ENCODE peak calls at places on chromosomes 4 and X, in eight cellular contexts. Y is fibroblast of lung; I is esophagus squamous epithelium; L is heart right ventricle; F is lung; Q is neural progenitor cell; D is H9; P is naive thymus-derived CD4-positive, alpha-beta T cell. C is an unnamed sample.
A peak's percentile ranks its signal among the peaks of the same experiment; 100 is the strongest.

GRCh38 chr4:184450045-184450444 is 24.3 kb downstream of the IRF2 start:
- DNase-seq in Y (peak; percentile 87), I (no peak), L (no peak), F (no peak), Q (no peak), D (no peak), P (no peak), C (no peak)

GRCh38 chrX:108001218-108001814 is 19.1 kb upstream of the TEX13B start:
- DNase-seq in Y (peak; percentile 58), I (no peak), L (no peak), F (no peak), Q (peak; percentile 50), D (no peak), P (no peak), C (no peak)

GRCh38 chr4:102527695-102528094 is 26.5 kb downstream of the NFKB1 start:
- DNase-seq in Y (no peak), I (no peak), L (no peak), F (no peak), Q (no peak), D (no peak), P (no peak), C (no peak)

GRCh38 chr4:176277162-176277904 is 8.3 kb upstream of the ASB5 start:
- DNase-seq in Y (peak; percentile 81), I (no peak), L (peak; percentile 51), F (peak; percentile 35), Q (peak; percentile 75), D (peak; percentile 66), P (no peak), C (peak; percentile 34)

GRCh38 chr4:40099010-40099409 is 42.4 kb downstream of the N4BP2 start:
- DNase-seq in Y (no peak), I (no peak), L (no peak), F (no peak), Q (no peak), D (no peak), P (no peak), C (no peak)

GRCh38 chr4:73028621-73029020 is 40.9 kb downstream of the COX18 start:
- DNase-seq in Y (no peak), I (no peak), L (no peak), F (no peak), Q (no peak), D (no peak), P (no peak), C (no peak)

GRCh38 chrX:47649781-47650163 is 591 bp downstream of the ELK1 start:
- DNase-seq in Y (no peak), I (no peak), L (no peak), F (no peak), Q (no peak), D (no peak), P (no peak), C (no peak)

GRCh38 chr4:123020285-123020684 is 97.9 kb upstream of the NUDT6 start:
- DNase-seq in Y (no peak), I (no peak), L (no peak), F (no peak), Q (no peak), D (no peak), P (no peak), C (no peak)

GRCh38 chrX:132618810-132619209 is 130.0 kb upstream of the MBNL3 start:
- DNase-seq in Y (no peak), I (no peak), L (no peak), F (no peak), Q (no peak), D (no peak), P (no peak), C (no peak)

GRCh38 chr4:76624271-76624681 is 189.2 kb downstream of the SHROOM3 start:
- DNase-seq in Y (peak; percentile 91), I (no peak), L (peak; percentile 46), F (peak; percentile 37), Q (peak; percentile 16), D (peak; percentile 46), P (no peak), C (no peak)

DNA sequence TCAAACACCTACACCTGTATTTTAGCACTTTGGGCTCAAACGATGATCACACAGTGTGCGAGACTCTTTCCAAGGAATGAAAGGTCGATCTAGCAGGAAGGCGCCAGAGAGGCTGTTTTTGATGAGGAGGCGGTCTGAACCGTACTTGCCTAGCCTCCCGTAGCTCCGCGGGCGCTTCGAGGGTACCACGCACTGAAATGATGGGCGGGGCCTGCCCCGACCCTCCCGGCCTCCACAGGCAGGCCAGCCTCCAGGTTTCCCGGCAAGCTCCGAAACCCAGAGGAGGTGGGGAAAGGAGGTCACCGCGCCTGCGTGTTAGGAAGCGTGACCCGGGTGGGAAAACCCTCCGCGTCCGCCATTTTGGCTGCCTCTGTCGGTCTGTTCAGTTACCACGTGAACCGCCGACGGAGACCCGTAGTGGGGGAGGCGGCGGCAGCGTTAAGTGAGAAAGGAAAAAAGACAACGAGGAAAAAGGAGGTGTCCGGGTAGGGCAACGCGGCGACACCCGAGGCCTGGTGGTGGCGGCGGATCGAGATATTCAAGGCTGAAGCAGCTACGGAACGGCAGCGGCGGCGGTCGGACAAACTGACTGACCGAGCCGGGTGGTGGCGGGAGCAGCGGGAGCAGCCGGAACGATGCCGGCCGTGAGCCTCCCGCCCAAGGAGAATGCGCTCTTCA is at the start of gene NAA15:
- DNase-seq in Y (peak; percentile 98), I (peak; percentile 84), L (peak; percentile 98), F (peak; percentile 98), Q (peak; percentile 99), D (peak; percentile 99), P (peak; percentile 88), C (peak; percentile 98)
- H3K4me1 ChIP-seq in Y (peaks cover 18% of the 10 kb centered on the region), I (peaks cover 80% of the 10 kb centered on the region), L (peaks cover 48% of the 10 kb centered on the region), F (peaks cover 4% of the 10 kb centered on the region), Q (peaks cover 18% of the 10 kb centered on the region), D (peaks cover under 1% of the 10 kb centered on the region), P (peaks cover 28% of the 10 kb centered on the region), C (no peaks in the 10 kb centered on the region)

GRCh38 chr4:182828678-182829025 is 88.5 kb downstream of the DCTD start:
- DNase-seq in Y (no peak), I (no peak), L (no peak), F (no peak), Q (peak; percentile 48), D (no peak), P (no peak), C (no peak)

GRCh38 chr4:182827166-182827565 is 90.0 kb downstream of the DCTD start:
- DNase-seq in Y (no peak), I (no peak), L (no peak), F (no peak), Q (no peak), D (no peak), P (no peak), C (no peak)

GRCh38 chr4:182831376-182831775 is 85.8 kb downstream of the DCTD start:
- DNase-seq in Y (no peak), I (no peak), L (no peak), F (no peak), Q (no peak), D (no peak), P (no peak), C (no peak)

GRCh38 chr4:182827981-182828677 is 89.1 kb downstream of the DCTD start:
- DNase-seq in Y (no peak), I (no peak), L (no peak), F (no peak), Q (peak; percentile 70), D (no peak), P (no peak), C (no peak)

DNA sequence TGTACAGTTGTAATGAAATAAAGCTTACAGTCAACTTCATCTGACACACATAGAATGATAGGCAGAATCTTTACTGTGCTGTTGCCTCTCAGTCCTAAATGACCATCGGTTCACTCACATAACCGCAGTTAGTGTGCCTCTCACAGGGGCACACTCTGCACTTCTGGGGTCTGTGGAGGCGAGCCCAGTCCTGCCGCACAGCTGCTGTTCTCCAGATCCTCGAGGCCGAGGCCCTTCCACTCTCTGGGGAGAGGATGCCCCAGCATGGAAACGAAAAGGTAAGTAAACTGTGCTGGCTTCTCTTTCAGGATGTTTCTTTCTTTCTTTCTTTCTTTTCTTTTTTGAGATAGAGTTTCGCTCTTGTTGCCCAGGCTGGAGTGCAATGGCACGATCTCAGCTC is 88.0 kb downstream of the DCTD start:
- DNase-seq in Y (no peak), I (no peak), L (no peak), F (no peak), Q (no peak), D (no peak), P (no peak), C (no peak)
- H3K4me1 ChIP-seq in Y (no peaks in the 10 kb centered on the region), I (peaks cover 11% of the 10 kb centered on the region), L (no peaks in the 10 kb centered on the region), F (no peaks in the 10 kb centered on the region), Q (peaks cover 27% of the 10 kb centered on the region), D (no peaks in the 10 kb centered on the region), P (peaks cover 5% of the 10 kb centered on the region), C (no peaks in the 10 kb centered on the region)

GRCh38 chr4:5052424-5052702 is 1.1 kb downstream of the STK32B start:
- DNase-seq in Y (no peak), I (no peak), L (no peak), F (no peak), Q (no peak), D (no peak), P (no peak), C (no peak)

GRCh38 chr4:5052726-5053425 is 1.6 kb downstream of the STK32B start:
- DNase-seq in Y (no peak), I (no peak), L (no peak), F (no peak), Q (no peak), D (no peak), P (no peak), C (no peak)

GRCh38 chr4:5050520-5050955 is 742 bp upstream of the STK32B start:
- DNase-seq in Y (peak; percentile 76), I (no peak), L (peak; percentile 66), F (peak; percentile 57), Q (peak; percentile 91), D (peak; percentile 87), P (no peak), C (peak; percentile 56)

GRCh38 chr4:5051692-5052423 is 578 bp downstream of the STK32B start:
- DNase-seq in Y (no peak), I (no peak), L (no peak), F (no peak), Q (peak; percentile 56), D (peak; percentile 56), P (no peak), C (no peak)

DNA sequence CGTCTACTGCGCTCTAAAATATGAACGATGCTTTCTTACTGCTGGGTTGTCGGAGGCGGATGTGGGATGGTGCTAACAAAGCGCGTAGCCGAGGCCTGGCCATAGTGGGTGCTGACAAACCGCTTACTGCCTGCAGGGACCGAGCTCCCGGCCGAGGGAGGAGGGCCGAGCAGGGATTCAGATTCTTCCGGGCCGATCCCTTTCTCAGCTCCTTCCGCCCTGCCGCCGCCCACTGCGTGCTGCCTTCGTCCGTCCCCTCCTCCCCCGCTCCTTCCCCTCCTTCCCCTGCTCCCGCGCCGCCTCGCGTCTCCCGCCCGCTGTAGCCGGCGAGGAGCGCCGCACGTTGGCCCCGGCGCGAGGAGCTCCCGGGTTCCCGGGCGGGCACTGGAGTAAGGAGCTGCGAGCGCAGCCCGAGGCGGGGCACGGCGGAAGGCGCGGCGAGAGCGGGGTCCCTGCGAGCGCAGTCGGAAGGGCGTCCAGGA is at the start of gene STK32B:
- DNase-seq in Y (peak; percentile 60), I (no peak), L (peak; percentile 56), F (no peak), Q (peak; percentile 88), D (peak; percentile 77), P (no peak), C (peak; percentile 43)
- H3K4me1 ChIP-seq in Y (peaks cover 2% of the 10 kb centered on the region), I (peaks cover 25% of the 10 kb centered on the region), L (peaks cover 17% of the 10 kb centered on the region), F (no peaks in the 10 kb centered on the region), Q (peaks cover 4% of the 10 kb centered on the region), D (no peaks in the 10 kb centered on the region), P (peaks cover 5% of the 10 kb centered on the region), C (no peaks in the 10 kb centered on the region)

DNA sequence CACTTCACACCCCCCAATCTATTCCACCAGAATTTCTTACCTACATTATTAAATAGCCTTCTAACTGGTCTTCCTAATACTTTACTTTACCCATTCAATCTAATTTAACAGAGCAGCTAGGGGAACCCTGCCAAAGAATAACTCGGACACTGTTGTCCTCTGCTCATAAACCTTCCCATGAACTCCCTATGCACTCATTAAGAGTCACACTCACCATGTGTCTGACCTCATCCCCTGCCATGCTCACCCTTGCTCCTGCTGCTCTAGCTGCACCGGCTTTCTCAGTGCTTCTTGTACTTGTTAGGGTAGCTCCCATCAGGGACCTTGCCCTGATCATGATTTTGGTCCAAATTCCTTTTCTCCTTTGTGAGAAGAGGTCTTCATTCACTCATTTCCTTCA is 54.6 kb upstream of the GUCY1A1 start:
- DNase-seq in Y (no peak), I (no peak), L (no peak), F (no peak), Q (no peak), D (no peak), P (no peak), C (no peak)
- H3K4me1 ChIP-seq in Y (peaks cover 4% of the 10 kb centered on the region), I (peaks cover 16% of the 10 kb centered on the region), L (peaks cover 41% of the 10 kb centered on the region), F (no peaks in the 10 kb centered on the region), Q (no peaks in the 10 kb centered on the region), D (no peaks in the 10 kb centered on the region), P (no peaks in the 10 kb centered on the region), C (no peaks in the 10 kb centered on the region)